ENCODE peak calls at places on chromosomes 11 and 22, in nine cellular contexts. Z is activated CD4-positive, CD25-positive, alpha-beta regulatory T cell treated with anti-CD3 and anti-CD28 coated beads, Interleukin-2, amount 50 U/mL, for 72 hours; J is GM04504; D is ecto neural progenitor cell; E is SK-MEL-5; K is NCI-H748 treated with DMSO at 0.1 percent for 48 hours; N is AG09319; T is stimulated activated CD4-positive, alpha-beta T cell treated with anti-CD3 and anti-CD28 coated beads, Interleukin-2, amount 100 ng/mL, for 48 hours; H is brain pericyte. W is an unnamed sample.

GRCh38 chr11:80031014-80031565 is 590.3 kb upstream of the TENM4 start:
- DNase-seq in Z (no peak), J (no peak), D (no peak), E (no peak), K (no peak), N (no peak), T (no peak), H (no peak), W (no peak)

GRCh38 chr11:64146036-64146943 is 19.6 kb downstream of the MACROD1 start:
- DNase-seq in Z (peak), J (no peak), D (peak), E (peak), K (peak), N (no peak), T (peak), H (no peak), W (no peak)

GRCh38 chr22:31247726-31248125 is 35.6 kb downstream of the LIMK2 start:
- DNase-seq in Z (no peak), J (no peak), D (no peak), E (peak), K (no peak), N (no peak), T (no peak), H (no peak), W (no peak)

GRCh38 chr11:2791521-2792375 is 92.0 kb upstream of the KCNQ1OT1 start:
- DNase-seq in Z (peak), J (no peak), D (peak), E (no peak), K (no peak), N (no peak), T (no peak), H (no peak), W (no peak)

GRCh38 chr22:41822289-41823057 is 10.4 kb upstream of the SREBF2 start:
- DNase-seq in Z (no peak), J (no peak), D (no peak), E (peak), K (peak), N (no peak), T (peak), H (no peak), W (no peak)

GRCh38 chr22:23591203-23591791 is 11.2 kb upstream of the IGLL1 start:
- DNase-seq in Z (peak), J (peak), D (peak), E (peak), K (no peak), N (peak), T (peak), H (no peak), W (no peak)

GRCh38 chr22:31244943-31245451 is 32.9 kb downstream of the LIMK2 start:
- DNase-seq in Z (no peak), J (no peak), D (no peak), E (no peak), K (no peak), N (no peak), T (no peak), H (no peak), W (no peak)

GRCh38 chr11:116694017-116694725 is 78.6 kb downstream of the BUD13 start:
- DNase-seq in Z (no peak), J (no peak), D (peak), E (no peak), K (no peak), N (no peak), T (no peak), H (no peak), W (no peak)

GRCh38 chr11:67415501-67416304 is at the start of gene CARNS1:
- DNase-seq in Z (no peak), J (no peak), D (no peak), E (no peak), K (no peak), N (no peak), T (no peak), H (no peak), W (no peak)

GRCh38 chr11:63858628-63859550 is 20.0 kb downstream of the MARK2 start:
- DNase-seq in Z (no peak), J (no peak), D (no peak), E (peak), K (no peak), N (no peak), T (no peak), H (no peak), W (no peak)

GRCh38 chr22:38989461-38989860 is 7.3 kb downstream of the APOBEC3B start:
- DNase-seq in Z (no peak), J (no peak), D (no peak), E (no peak), K (no peak), N (no peak), T (no peak), H (no peak), W (no peak)

GRCh38 chr11:68311155-68312116 is 955 bp upstream of the LRP5 start:
- DNase-seq in Z (no peak), J (no peak), D (peak), E (no peak), K (no peak), N (no peak), T (no peak), H (no peak), W (no peak)

GRCh38 chr22:26812731-26813130 is 155.3 kb downstream of the MIAT start:
- DNase-seq in Z (no peak), J (no peak), D (no peak), E (no peak), K (no peak), N (no peak), T (no peak), H (no peak), W (no peak)

GRCh38 chr11:68012843-68013610 is 2.9 kb downstream of the ALDH3B1 start:
- DNase-seq in Z (no peak), J (peak), D (no peak), E (peak), K (no peak), N (peak), T (no peak), H (peak), W (peak)

GRCh38 chr11:60871378-60872061 is 4.2 kb downstream of the ZP1 start:
- DNase-seq in Z (no peak), J (peak), D (no peak), E (no peak), K (no peak), N (no peak), T (no peak), H (peak), W (no peak)

GRCh38 chr11:71946144-71946571 is 17.3 kb downstream of the RNF121 start:
- DNase-seq in Z (no peak), J (no peak), D (no peak), E (no peak), K (no peak), N (no peak), T (no peak), H (no peak), W (peak)

GRCh38 chr11:3925513-3925912 is 70.0 kb downstream of the STIM1 start:
- DNase-seq in Z (no peak), J (no peak), D (no peak), E (no peak), K (no peak), N (no peak), T (no peak), H (no peak), W (no peak)

GRCh38 chr11:35029979-35030378 is 109.0 kb upstream of the CD44 start:
- DNase-seq in Z (no peak), J (peak), D (no peak), E (no peak), K (no peak), N (no peak), T (no peak), H (no peak), W (peak)

GRCh38 chr11:30879322-30880020 is 293.3 kb upstream of the MPPED2 start:
- DNase-seq in Z (no peak), J (no peak), D (no peak), E (no peak), K (peak), N (no peak), T (no peak), H (no peak), W (no peak)

GRCh38 chr22:22576244-22576988 is 17.4 kb upstream of the PRAME start:
- DNase-seq in Z (peak), J (no peak), D (peak), E (peak), K (no peak), N (no peak), T (peak), H (no peak), W (no peak)

GRCh38 chr22:46280999-46281623 is 13.3 kb downstream of the TTC38 start:
- DNase-seq in Z (no peak), J (no peak), D (no peak), E (no peak), K (no peak), N (no peak), T (no peak), H (no peak), W (no peak)

GRCh38 chr11:16776716-16777115 is 38.3 kb downstream of the C11orf58 start:
- DNase-seq in Z (no peak), J (no peak), D (peak), E (no peak), K (no peak), N (peak), T (no peak), H (no peak), W (no peak)

GRCh38 chr11:7900686-7901085 is 30.4 kb downstream of the OR10A6 start:
- DNase-seq in Z (no peak), J (no peak), D (no peak), E (no peak), K (no peak), N (no peak), T (no peak), H (no peak), W (no peak)

GRCh38 chr22:21866821-21867527 is 471 bp downstream of the MAPK1 start:
- DNase-seq in Z (peak), J (no peak), D (no peak), E (no peak), K (no peak), N (no peak), T (peak), H (no peak), W (no peak)

GRCh38 chr11:67239795-67240574 is 26.3 kb upstream of the GRK2 start:
- DNase-seq in Z (peak), J (peak), D (peak), E (peak), K (peak), N (peak), T (peak), H (peak), W (peak)

GRCh38 chr11:10623797-10624761 is 55.6 kb upstream of the LYVE1 start:
- DNase-seq in Z (no peak), J (no peak), D (no peak), E (peak), K (no peak), N (no peak), T (no peak), H (no peak), W (peak)

GRCh38 chr11:2522636-2523255 is 77.9 kb downstream of the KCNQ1 start:
- DNase-seq in Z (no peak), J (no peak), D (peak), E (no peak), K (no peak), N (no peak), T (no peak), H (no peak), W (no peak)